ENCODE peak calls at places on chromosome 1, in nine cellular contexts. T is astrocyte of the hippocampus; H is esophagus squamous epithelium; J is H7; U is activated CD8-positive, alpha-beta memory T cell treated with anti-CD3 and anti-CD28 coated beads, Interleukin-2, amount 50 U/mL, for 4 hours; O is progenitor cell of endocrine pancreas; P is stimulated activated CD8-positive, alpha-beta memory T cell treated with anti-CD3 and anti-CD28 coated beads, Interleukin-4, amount 100 ng/mL, for 48 hours; Z is amniotic stem cell; B is ACHN. V is an unnamed sample.

GRCh38 chr1:15799004-15799867 is 8.2 kb downstream of the UQCRHL start:
- DNase-seq in P (peak; percentile 40), T (peak; percentile 99), B (peak; percentile 98), O (no peak), H (no peak), Z (peak; percentile 88), J (peak; percentile 70), U (no peak), V (peak; percentile 98)

GRCh38 chr1:97252076-97252475 is 530.5 kb downstream of the PTBP2 start:
- DNase-seq in J (no peak), H (no peak), T (peak; percentile 45), Z (no peak), O (no peak), U (no peak), P (no peak), B (no peak), V (peak; percentile 30)

GRCh38 chr1:89356658-89357400 is 7.0 kb upstream of the GBP6 start:
- DNase-seq in U (no peak), O (no peak), Z (peak; percentile 53), B (peak; percentile 19), T (peak; percentile 79), J (no peak), H (no peak), P (no peak), V (peak; percentile 57)

GRCh38 chr1:5067251-5067650 is 412.8 kb downstream of the AJAP1 start:
- DNase-seq in J (no peak), U (no peak), O (no peak), Z (no peak), P (no peak), H (no peak), B (no peak), T (no peak), V (no peak)

GRCh38 chr1:29354511-29355098 is 118.3 kb downstream of the PTPRU start:
- DNase-seq in H (no peak), P (peak; percentile 14), Z (no peak), O (no peak), B (no peak), T (no peak), U (no peak), J (no peak), V (no peak)

GRCh38 chr1:203751051-203751450 is 13.9 kb upstream of the LAX1 start:
- DNase-seq in U (no peak), T (peak; percentile 75), B (no peak), H (no peak), P (no peak), Z (no peak), O (no peak), J (no peak), V (no peak)

GRCh38 chr1:42479621-42480020 is 16.5 kb downstream of the CCDC30 start:
- DNase-seq in Z (no peak), O (no peak), U (no peak), J (peak; percentile 29), H (no peak), P (no peak), T (no peak), B (peak; percentile 34), V (no peak)

GRCh38 chr1:35574655-35575400 is 1.7 kb downstream of the TFAP2E start:
- DNase-seq in J (peak; percentile 76), O (no peak), P (no peak), H (no peak), U (no peak), B (no peak), T (no peak), Z (no peak), V (no peak)

GRCh38 chr1:90721210-90722194 is 4.4 kb upstream of the BARHL2 start:
- DNase-seq in Z (no peak), H (no peak), T (peak; percentile 59), B (peak; percentile 49), U (no peak), P (peak; percentile 78), J (peak; percentile 84), O (no peak), V (peak; percentile 80)

GRCh38 chr1:17137441-17137840 is 18.2 kb upstream of the PADI2 start:
- DNase-seq in O (no peak), B (no peak), J (no peak), T (no peak), Z (no peak), P (no peak), U (no peak), H (no peak), V (no peak)

GRCh38 chr1:151713874-151714273 is 2.7 kb downstream of the CELF3 start:
- DNase-seq in U (no peak), J (no peak), P (no peak), T (no peak), Z (no peak), O (no peak), B (no peak), H (no peak), V (no peak)

GRCh38 chr1:11568687-11569086 is 85.5 kb downstream of the FBXO2 start:
- DNase-seq in H (no peak), O (no peak), U (no peak), P (no peak), T (peak; percentile 13), J (no peak), B (no peak), Z (no peak), V (peak; percentile 83)

GRCh38 chr1:88935522-88936222 is 44.3 kb upstream of the GTF2B start:
- DNase-seq in U (no peak), T (peak; percentile 59), B (peak; percentile 36), H (no peak), O (no peak), P (no peak), J (peak; percentile 14), Z (no peak), V (peak; percentile 48)

GRCh38 chr1:116313776-116314175 is 59.3 kb upstream of the ATP1A1 start:
- DNase-seq in U (no peak), H (no peak), P (no peak), T (no peak), B (no peak), Z (no peak), J (no peak), O (no peak), V (no peak)

GRCh38 chr1:203381151-203381751 is 30.3 kb upstream of the FMOD start:
- DNase-seq in J (no peak), T (no peak), Z (no peak), O (no peak), U (no peak), B (no peak), P (no peak), H (no peak), V (no peak)

GRCh38 chr1:240122639-240123604 is 31.2 kb downstream of the FMN2 start:
- DNase-seq in P (no peak), H (no peak), J (no peak), O (peak; percentile 45), Z (no peak), B (no peak), U (no peak), T (peak; percentile 83), V (peak; percentile 42)

GRCh38 chr1:157227700-157228099 is 89.5 kb upstream of the ETV3 start:
- DNase-seq in H (no peak), T (no peak), J (no peak), U (no peak), P (no peak), O (no peak), B (no peak), Z (no peak), V (no peak)

GRCh38 chr1:55235722-55236121 is 20.6 kb upstream of the USP24 start:
- DNase-seq in U (no peak), O (no peak), T (peak; percentile 79), P (no peak), H (no peak), Z (peak; percentile 13), J (no peak), B (peak; percentile 54), V (peak; percentile 39)

GRCh38 chr1:211939876-211940468 is 95.4 kb downstream of the INTS7 start:
- DNase-seq in J (no peak), O (no peak), T (no peak), U (no peak), Z (no peak), H (no peak), B (no peak), P (peak; percentile 61), V (no peak)

GRCh38 chr1:82775402-82776000 is 974.8 kb downstream of the ADGRL2 start:
- DNase-seq in P (peak; percentile 70), B (peak; percentile 32), Z (no peak), T (peak; percentile 28), J (peak; percentile 60), O (no peak), H (no peak), U (peak; percentile 15), V (no peak)

GRCh38 chr1:197178998-197179397 is 32.5 kb upstream of the ASPM start:
- DNase-seq in J (no peak), B (peak; percentile 80), H (no peak), U (no peak), T (peak; percentile 49), Z (peak; percentile 55), P (no peak), O (no peak), V (peak; percentile 43)

GRCh38 chr1:207336559-207337467 is 15.3 kb downstream of the CD55 start:
- DNase-seq in J (no peak), B (no peak), Z (no peak), O (no peak), P (peak; percentile 52), H (no peak), U (peak; percentile 23), T (peak; percentile 29), V (no peak)

GRCh38 chr1:228268891-228269285 is 61.0 kb downstream of the OBSCN start:
- DNase-seq in O (no peak), J (no peak), U (no peak), H (no peak), T (no peak), Z (no peak), B (no peak), P (no peak), V (no peak)

GRCh38 chr1:41425369-41425768 is 59.1 kb downstream of the EDN2 start:
- DNase-seq in P (no peak), J (no peak), B (no peak), Z (no peak), U (no peak), H (no peak), T (no peak), O (no peak), V (no peak)

GRCh38 chr1:30991852-30992606 is 73.5 kb downstream of the PUM1 start:
- DNase-seq in J (no peak), U (no peak), B (no peak), T (no peak), H (no peak), O (no peak), P (no peak), Z (no peak), V (peak; percentile 86)

GRCh38 chr1:117820096-117820495 is 109.3 kb downstream of the GDAP2 start:
- DNase-seq in P (no peak), T (no peak), B (no peak), H (no peak), Z (no peak), J (no peak), O (no peak), U (no peak), V (no peak)

GRCh38 chr1:230825061-230825803 is 43.1 kb downstream of the C1orf198 start:
- DNase-seq in O (no peak), P (no peak), B (peak; percentile 22), J (no peak), Z (peak; percentile 75), U (no peak), H (no peak), T (peak; percentile 57), V (peak; percentile 73)

GRCh38 chr1:202213361-202214088 is 19.9 kb downstream of the LGR6 start:
- DNase-seq in O (no peak), P (no peak), Z (no peak), J (peak; percentile 94), H (no peak), U (no peak), B (peak; percentile 70), T (no peak), V (peak; percentile 51)